ENCODE peak calls at places on chromosomes 3 and 15, in five cellular contexts. Y is BJ, I is Calu3, W is heart right ventricle, K is HFFc6. M is an unnamed sample.

GRCh38 chr3:149832086-149832485 is 19.1 kb downstream of the RNF13 start:
- DNase-seq in Y (no peak), K (peak), W (no peak), I (no peak), M (no peak)

GRCh38 chr3:158102219-158102612 is 4.0 kb downstream of the SHOX2 start:
- DNase-seq in I (no peak), Y (no peak), K (no peak), W (no peak), M (no peak)

GRCh38 chr15:75578206-75578947 is 738 bp downstream of the PTPN9 start:
- DNase-seq in I (peak), Y (no peak), W (peak), K (no peak), M (peak)

GRCh38 chr3:128727996-128728395 is 2.0 kb downstream of the RAB7A start:
- DNase-seq in K (peak), I (no peak), Y (no peak), W (no peak), M (no peak)

GRCh38 chr3:20478407-20478806 is 292.4 kb upstream of the SGO1 start:
- DNase-seq in W (no peak), K (no peak), Y (no peak), I (no peak), M (no peak)

GRCh38 chr15:33724321-33725036 is 243.8 kb upstream of the CHRM5 start:
- DNase-seq in K (no peak), I (no peak), Y (no peak), W (no peak), M (no peak)

GRCh38 chr15:56393277-56393676 is 28.1 kb downstream of the TEX9 start:
- DNase-seq in W (no peak), Y (no peak), I (no peak), K (no peak), M (no peak)

GRCh38 chr3:74752290-74752689 is 137.8 kb upstream of the CNTN3 start:
- DNase-seq in W (no peak), I (no peak), K (no peak), Y (no peak), M (no peak)

GRCh38 chr15:81096398-81096797 is 37.7 kb upstream of the CFAP161 start:
- DNase-seq in K (no peak), Y (no peak), I (no peak), W (no peak), M (no peak)

GRCh38 chr3:170690133-170690981 is 104.5 kb upstream of the SLC7A14 start:
- DNase-seq in K (peak), Y (no peak), W (peak), I (peak), M (peak)

GRCh38 chr15:25233766-25234350 is 205.0 kb downstream of the UBE3A start:
- DNase-seq in I (no peak), W (no peak), Y (no peak), K (no peak), M (no peak)

GRCh38 chr3:130242850-130243569 is 102.5 kb upstream of the COL6A5 start:
- DNase-seq in W (no peak), Y (no peak), K (no peak), I (peak), M (no peak)

GRCh38 chr3:160707187-160707789 is 30.3 kb downstream of the ARL14 start:
- DNase-seq in W (no peak), K (peak), Y (no peak), I (peak), M (peak)

GRCh38 chr15:39896837-39897236 is 23.2 kb downstream of the GPR176 start:
- DNase-seq in I (no peak), Y (no peak), K (peak), W (no peak), M (no peak)

GRCh38 chr15:93020976-93021772 is 67.8 kb downstream of the RGMA start:
- DNase-seq in K (no peak), I (no peak), W (no peak), Y (no peak), M (no peak)

GRCh38 chr15:93017521-93017920 is 71.5 kb downstream of the RGMA start:
- DNase-seq in W (no peak), K (no peak), Y (no peak), I (no peak), M (no peak)

GRCh38 chr15:93019091-93019490 is 69.9 kb downstream of the RGMA start:
- DNase-seq in Y (no peak), K (no peak), W (no peak), I (no peak), M (no peak)

GRCh38 chr15:93019971-93020370 is 69.0 kb downstream of the RGMA start:
- DNase-seq in K (no peak), I (no peak), Y (no peak), W (no peak), M (no peak)

GRCh38 chr15:93018574-93018973 is 70.4 kb downstream of the RGMA start:
- DNase-seq in Y (no peak), I (no peak), W (no peak), K (no peak), M (no peak)
- TF ChIP-seq CTCF in Y (peak), I (no peak), W (no peak), K (peak), M (no peak)

GRCh38 chr3:108472011-108472591 is 38.3 kb downstream of the MYH15 start:
- DNase-seq in I (peak), K (peak), W (no peak), Y (peak), M (no peak)
- TF ChIP-seq CTCF in I (no peak), K (no peak), W (no peak), Y (no peak), M (no peak)

GRCh38 chr15:70269991-70270751 is 172.5 kb upstream of the TLE3 start:
- DNase-seq in I (peak), W (peak), Y (no peak), K (no peak), M (no peak)
- TF ChIP-seq CTCF in I (no peak), W (no peak), Y (no peak), K (no peak), M (no peak)

DNA sequence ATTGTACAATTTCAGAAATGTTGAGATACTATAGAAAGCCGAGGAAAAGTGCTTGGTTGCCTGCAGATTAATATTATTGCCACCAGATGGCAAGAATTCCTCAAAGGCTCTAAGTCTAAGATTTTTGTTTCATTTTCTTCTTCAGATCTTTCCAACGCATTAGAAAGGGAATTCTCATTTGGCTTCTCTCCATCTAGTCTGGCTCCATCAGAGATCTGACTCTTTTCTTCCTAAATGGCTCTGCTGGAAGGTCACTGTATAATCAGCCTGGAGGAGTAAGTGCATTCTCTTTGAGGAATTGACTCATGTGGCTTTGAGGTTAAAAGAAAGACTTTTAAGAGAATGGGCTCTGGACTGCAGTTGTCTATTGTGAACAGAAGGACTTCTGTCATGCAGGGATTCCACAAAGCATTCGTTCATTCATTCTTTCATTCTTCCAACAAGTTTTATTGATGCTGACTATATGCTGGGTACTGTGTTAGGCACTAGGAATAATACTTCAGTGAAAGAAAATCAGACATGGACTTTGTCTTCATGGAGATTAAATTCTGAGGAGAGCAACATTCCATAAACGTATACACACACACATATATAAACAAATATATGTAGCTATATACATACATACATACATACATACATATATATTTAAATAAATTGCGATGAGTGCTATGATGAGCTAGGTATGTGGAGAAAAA is 55.3 kb downstream of the SLC28A2 start:
- DNase-seq in W (no peak), K (peak), I (peak), Y (peak), M (peak)
- TF ChIP-seq CTCF in W (peak), K (peak), I (peak), Y (peak), M (peak)

GRCh38 chr3:112364291-112364690 is 31.3 kb downstream of the CD200 start:
- DNase-seq in I (no peak), W (no peak), Y (no peak), K (no peak), M (peak)
- TF ChIP-seq CTCF in I (no peak), W (no peak), Y (no peak), K (no peak), M (no peak)

DNA sequence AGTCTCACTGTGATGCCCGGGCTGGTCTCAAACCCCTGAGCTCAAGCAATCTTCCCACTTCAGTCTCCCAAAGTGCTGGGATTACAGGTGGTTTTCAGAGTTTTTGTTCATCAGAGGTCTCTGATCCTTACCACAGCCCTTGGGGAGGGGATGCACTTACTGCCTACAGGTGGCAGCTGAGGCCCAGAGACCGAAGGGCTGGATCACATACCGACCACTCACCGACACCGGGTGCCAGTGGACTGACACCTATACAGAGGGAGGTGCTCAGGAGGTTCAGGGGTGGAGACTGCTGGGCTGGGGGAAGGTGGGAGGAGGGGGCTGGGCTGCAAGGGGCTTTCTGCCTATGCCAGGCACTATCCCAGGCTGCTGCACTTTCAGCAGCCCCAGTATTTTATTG is 19.5 kb downstream of the DUSP7 start:
- DNase-seq in I (no peak), K (no peak), Y (no peak), W (no peak), M (no peak)
- TF ChIP-seq CTCF in I (no peak), K (no peak), Y (no peak), W (no peak), M (no peak)

DNA sequence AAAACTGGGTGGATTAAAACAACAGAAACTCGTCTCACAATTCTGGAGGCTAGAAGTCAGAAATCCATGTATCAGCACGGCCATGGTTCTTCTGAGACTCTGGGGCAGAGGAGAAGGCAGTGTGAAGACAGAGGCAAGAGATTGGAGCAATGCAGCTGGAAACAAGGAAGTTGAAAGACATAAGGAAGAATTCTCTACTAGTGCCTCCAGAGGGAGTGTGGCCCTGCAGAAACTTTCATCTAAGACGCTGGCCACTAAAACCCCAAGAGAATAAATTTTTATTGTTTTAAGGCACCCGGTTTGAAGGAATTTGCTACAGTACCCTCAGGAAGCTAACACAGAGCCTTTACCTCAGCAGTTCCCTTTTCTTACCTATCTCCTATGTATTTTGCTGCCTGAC is 1012.2 kb upstream of the CADM2 start:
- DNase-seq in W (no peak), Y (no peak), I (peak), K (no peak), M (no peak)
- TF ChIP-seq CTCF in W (no peak), Y (no peak), I (peak), K (no peak), M (no peak)

DNA sequence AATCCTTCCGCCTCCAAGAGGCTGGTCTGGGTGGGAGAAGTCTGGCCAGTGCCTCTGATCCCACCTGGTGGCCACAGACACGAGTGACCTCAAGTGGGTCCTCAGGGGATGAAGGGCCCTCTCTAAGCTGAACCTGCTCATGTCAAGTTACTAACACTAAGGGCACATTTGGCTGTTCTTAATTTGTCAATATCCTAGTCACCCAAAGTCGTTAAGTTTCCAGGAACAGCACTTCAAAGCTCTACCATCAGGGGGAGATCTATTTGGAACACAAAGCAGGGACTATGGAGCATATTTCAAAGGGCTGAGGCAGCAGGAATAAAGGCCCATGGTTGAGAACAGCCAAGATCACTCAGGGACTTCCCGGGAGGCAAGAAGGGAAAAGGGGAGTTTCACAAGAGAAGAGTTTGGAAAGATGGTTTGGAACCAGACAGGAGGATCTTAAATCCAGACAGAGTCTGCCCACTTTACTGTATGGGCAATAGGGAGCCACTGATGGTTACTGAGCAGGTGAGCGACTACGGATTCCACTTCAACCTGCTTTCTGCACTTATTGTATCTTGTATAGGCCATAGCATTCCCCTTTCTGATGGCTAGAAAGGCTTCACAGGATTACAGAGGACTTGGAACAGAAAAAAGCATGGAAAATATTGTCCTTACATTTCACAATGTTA is 13.7 kb downstream of the OXTR start:
- DNase-seq in Y (no peak), W (no peak), K (peak), I (no peak), M (no peak)
- TF ChIP-seq CTCF in Y (peak), W (no peak), K (peak), I (peak), M (no peak)